ENCODE peak calls at places on chromosomes 5 and 9, in ten cellular contexts. One of them, this sample, is unnamed.
A peak's percentile ranks its signal among the peaks of the same experiment; 100 is the strongest.

GRCh38 chr9:113609562-113610318 is 146.2 kb downstream of the RGS3 start:
- DNase-seq in LoVo: no peak
- DNase-seq in AG20443: no peak
- DNase-seq in GM12865: no peak
- DNase-seq in PC-9: no peak
- DNase-seq in T-helper 2 cell: no peak
- DNase-seq in HuH-7.5: peak; percentile 88
- DNase-seq in epithelial cell of esophagus: no peak
- DNase-seq in DMS153: no peak
- DNase-seq in RKO: no peak
- DNase-seq in this sample: no peak

GRCh38 chr9:129778469-129778868 is 24.5 kb upstream of the TOR1B start:
- DNase-seq in DMS153: no peak
- DNase-seq in T-helper 2 cell: no peak
- DNase-seq in AG20443: no peak
- DNase-seq in RKO: no peak
- DNase-seq in LoVo: peak; percentile 7
- DNase-seq in HuH-7.5: no peak
- DNase-seq in GM12865: no peak
- DNase-seq in PC-9: no peak
- DNase-seq in epithelial cell of esophagus: peak; percentile 73
- DNase-seq in this sample: no peak

GRCh38 chr9:121566401-121567141 is 66.9 kb upstream of the GGTA1 start:
- DNase-seq in RKO: peak; percentile 39
- DNase-seq in epithelial cell of esophagus: peak; percentile 55
- DNase-seq in AG20443: peak; percentile 74
- DNase-seq in LoVo: no peak
- DNase-seq in DMS153: no peak
- DNase-seq in GM12865: no peak
- DNase-seq in T-helper 2 cell: no peak
- DNase-seq in HuH-7.5: no peak
- DNase-seq in PC-9: no peak
- DNase-seq in this sample: no peak

GRCh38 chr5:119031905-119032304 is 39.0 kb upstream of the DMXL1 start:
- DNase-seq in GM12865: peak; percentile 85
- DNase-seq in AG20443: no peak
- DNase-seq in HuH-7.5: no peak
- DNase-seq in LoVo: no peak
- DNase-seq in RKO: peak; percentile 81
- DNase-seq in DMS153: no peak
- DNase-seq in PC-9: no peak
- DNase-seq in T-helper 2 cell: no peak
- DNase-seq in epithelial cell of esophagus: peak; percentile 57
- DNase-seq in this sample: no peak

GRCh38 chr5:151063136-151063544 is 17.7 kb downstream of the TNIP1 start:
- DNase-seq in RKO: peak; percentile 64
- DNase-seq in HuH-7.5: no peak
- DNase-seq in AG20443: peak; percentile 89
- DNase-seq in GM12865: no peak
- DNase-seq in DMS153: no peak
- DNase-seq in epithelial cell of esophagus: peak; percentile 46
- DNase-seq in PC-9: no peak
- DNase-seq in T-helper 2 cell: no peak
- DNase-seq in LoVo: no peak
- DNase-seq in this sample: no peak

GRCh38 chr5:81428866-81429265 is 34.9 kb upstream of the ACOT12 start:
- DNase-seq in T-helper 2 cell: no peak
- DNase-seq in RKO: no peak
- DNase-seq in DMS153: no peak
- DNase-seq in PC-9: no peak
- DNase-seq in epithelial cell of esophagus: no peak
- DNase-seq in AG20443: no peak
- DNase-seq in GM12865: no peak
- DNase-seq in LoVo: peak; percentile 13
- DNase-seq in HuH-7.5: no peak
- DNase-seq in this sample: no peak

GRCh38 chr9:125894566-125894965 is 147.4 kb downstream of the PBX3 start:
- DNase-seq in GM12865: no peak
- DNase-seq in HuH-7.5: no peak
- DNase-seq in DMS153: peak; percentile 80
- DNase-seq in RKO: no peak
- DNase-seq in AG20443: no peak
- DNase-seq in LoVo: peak; percentile 18
- DNase-seq in epithelial cell of esophagus: peak; percentile 32
- DNase-seq in T-helper 2 cell: no peak
- DNase-seq in PC-9: no peak
- DNase-seq in this sample: no peak

GRCh38 chr5:149748471-149749094 is 18.5 kb downstream of the PPARGC1B start:
- DNase-seq in PC-9: no peak
- DNase-seq in HuH-7.5: no peak
- DNase-seq in LoVo: no peak
- DNase-seq in T-helper 2 cell: no peak
- DNase-seq in epithelial cell of esophagus: no peak
- DNase-seq in GM12865: no peak
- DNase-seq in DMS153: no peak
- DNase-seq in AG20443: no peak
- DNase-seq in RKO: peak; percentile 26
- DNase-seq in this sample: no peak

GRCh38 chr5:73637565-73637964 is 11.6 kb downstream of the ARHGEF28 start:
- DNase-seq in LoVo: no peak
- DNase-seq in HuH-7.5: no peak
- DNase-seq in RKO: no peak
- DNase-seq in DMS153: no peak
- DNase-seq in T-helper 2 cell: no peak
- DNase-seq in PC-9: no peak
- DNase-seq in AG20443: no peak
- DNase-seq in epithelial cell of esophagus: no peak
- DNase-seq in GM12865: no peak
- DNase-seq in this sample: no peak

GRCh38 chr5:96857454-96857853 is 18.8 kb upstream of the ERAP2 start:
- DNase-seq in GM12865: no peak
- DNase-seq in AG20443: no peak
- DNase-seq in T-helper 2 cell: no peak
- DNase-seq in LoVo: no peak
- DNase-seq in PC-9: no peak
- DNase-seq in RKO: no peak
- DNase-seq in HuH-7.5: no peak
- DNase-seq in DMS153: no peak
- DNase-seq in epithelial cell of esophagus: no peak
- DNase-seq in this sample: no peak

GRCh38 chr9:19445452-19445851 is 36.6 kb downstream of the ACER2 start:
- DNase-seq in epithelial cell of esophagus: no peak
- DNase-seq in AG20443: no peak
- DNase-seq in DMS153: no peak
- DNase-seq in PC-9: no peak
- DNase-seq in HuH-7.5: no peak
- DNase-seq in T-helper 2 cell: no peak
- DNase-seq in GM12865: no peak
- DNase-seq in RKO: no peak
- DNase-seq in LoVo: no peak
- DNase-seq in this sample: no peak

GRCh38 chr5:129670944-129671343 is 77.0 kb upstream of the MINAR2 start:
- DNase-seq in GM12865: no peak
- DNase-seq in LoVo: no peak
- DNase-seq in PC-9: no peak
- DNase-seq in T-helper 2 cell: no peak
- DNase-seq in AG20443: no peak
- DNase-seq in RKO: peak; percentile 41
- DNase-seq in epithelial cell of esophagus: peak; percentile 82
- DNase-seq in HuH-7.5: no peak
- DNase-seq in DMS153: no peak
- DNase-seq in this sample: no peak

GRCh38 chr5:66757219-66757833 is 161.1 kb downstream of the MAST4 start:
- DNase-seq in T-helper 2 cell: no peak
- DNase-seq in GM12865: peak; percentile 38
- DNase-seq in AG20443: peak; percentile 40
- DNase-seq in LoVo: peak; percentile 47
- DNase-seq in PC-9: peak; percentile 20
- DNase-seq in epithelial cell of esophagus: peak; percentile 70
- DNase-seq in RKO: peak; percentile 64
- DNase-seq in DMS153: peak; percentile 27
- DNase-seq in HuH-7.5: peak; percentile 12
- DNase-seq in this sample: no peak

GRCh38 chr5:129664336-129664937 is 83.5 kb upstream of the MINAR2 start:
- DNase-seq in PC-9: peak; percentile 19
- DNase-seq in T-helper 2 cell: no peak
- DNase-seq in AG20443: peak; percentile 16
- DNase-seq in GM12865: peak; percentile 61
- DNase-seq in HuH-7.5: no peak
- DNase-seq in LoVo: peak; percentile 63
- DNase-seq in epithelial cell of esophagus: peak; percentile 64
- DNase-seq in DMS153: no peak
- DNase-seq in RKO: peak; percentile 68
- DNase-seq in this sample: no peak

This sample was measured in DMS79.